ENCODE peak calls at places on chromosome 10, in ten cellular contexts. O, V, Y, Z, W, T, N, K, R and U are unnamed samples.

GRCh38 chr10:51010977-51011376 is 63.3 kb upstream of the PRKG1 start:
- DNase-seq in O (peak), V (no peak), Y (peak), Z (no peak), W (peak), T (no peak), N (no peak), K (no peak), R (peak), U (peak)

GRCh38 chr10:86225098-86225782 is 141.4 kb downstream of the GRID1 start:
- DNase-seq in O (peak), V (no peak), Y (no peak), Z (no peak), W (no peak), T (no peak), N (peak), K (no peak), R (peak), U (no peak)

GRCh38 chr10:131814567-131815290 is 86.1 kb upstream of the PPP2R2D start:
- DNase-seq in O (no peak), V (no peak), Y (peak), Z (no peak), W (no peak), T (peak), N (no peak), K (peak), R (no peak), U (no peak)

GRCh38 chr10:132799856-132800255 is 13.9 kb upstream of the NKX6-2 start:
- DNase-seq in O (no peak), V (no peak), Y (no peak), Z (no peak), W (no peak), T (no peak), N (no peak), K (no peak), R (no peak), U (no peak)

GRCh38 chr10:52226448-52226847 is 87.6 kb upstream of the DKK1 start:
- DNase-seq in O (peak), V (no peak), Y (no peak), Z (no peak), W (no peak), T (no peak), N (no peak), K (no peak), R (peak), U (no peak)

GRCh38 chr10:127851661-127852205 is 41.0 kb downstream of the CLRN3 start:
- DNase-seq in O (no peak), V (no peak), Y (no peak), Z (no peak), W (no peak), T (no peak), N (no peak), K (no peak), R (no peak), U (no peak)

GRCh38 chr10:46516660-46517416 is 39.6 kb downstream of the GPRIN2 start:
- DNase-seq in O (peak), V (no peak), Y (no peak), Z (no peak), W (no peak), T (peak), N (peak), K (peak), R (peak), U (no peak)

GRCh38 chr10:84665883-84666463 is 337.6 kb downstream of the CCSER2 start:
- DNase-seq in O (no peak), V (no peak), Y (peak), Z (no peak), W (peak), T (no peak), N (peak), K (peak), R (peak), U (peak)

GRCh38 chr10:48205918-48206317 is 68.6 kb downstream of the FRMPD2 start:
- DNase-seq in O (no peak), V (no peak), Y (no peak), Z (no peak), W (no peak), T (no peak), N (no peak), K (no peak), R (no peak), U (no peak)

GRCh38 chr10:62224606-62225005 is 44.0 kb downstream of the RTKN2 start:
- DNase-seq in O (peak), V (no peak), Y (no peak), Z (no peak), W (no peak), T (no peak), N (no peak), K (no peak), R (no peak), U (no peak)

GRCh38 chr10:108465871-108466641 is 1301.5 kb upstream of the SORCS1 start:
- DNase-seq in O (peak), V (no peak), Y (peak), Z (no peak), W (peak), T (peak), N (peak), K (peak), R (peak), U (no peak)

GRCh38 chr10:27724287-27724686 is 21.3 kb downstream of the MKX start:
- DNase-seq in O (no peak), V (no peak), Y (no peak), Z (no peak), W (no peak), T (no peak), N (no peak), K (peak), R (no peak), U (no peak)

GRCh38 chr10:80182986-80183385 is 22.4 kb downstream of the ANXA11 start:
- DNase-seq in O (no peak), V (no peak), Y (no peak), Z (no peak), W (no peak), T (no peak), N (no peak), K (no peak), R (no peak), U (no peak)

GRCh38 chr10:13373644-13374043 is 25.6 kb upstream of the SEPHS1 start:
- DNase-seq in O (no peak), V (no peak), Y (no peak), Z (no peak), W (no peak), T (no peak), N (no peak), K (no peak), R (no peak), U (no peak)

GRCh38 chr10:91756286-91756685 is 41.9 kb upstream of the TNKS2 start:
- DNase-seq in O (peak), V (no peak), Y (no peak), Z (no peak), W (no peak), T (no peak), N (no peak), K (no peak), R (no peak), U (no peak)

GRCh38 chr10:113099431-113100298 is 149.6 kb downstream of the TCF7L2 start:
- DNase-seq in O (no peak), V (no peak), Y (no peak), Z (no peak), W (no peak), T (no peak), N (peak), K (peak), R (peak), U (no peak)

GRCh38 chr10:31062856-31063255 is 31.2 kb upstream of the ZNF438 start:
- DNase-seq in O (peak), V (no peak), Y (no peak), Z (no peak), W (no peak), T (no peak), N (no peak), K (no peak), R (no peak), U (no peak)

GRCh38 chr10:47299989-47300931 is at the start of gene GDF10:
- DNase-seq in O (no peak), V (no peak), Y (peak), Z (no peak), W (peak), T (no peak), N (no peak), K (no peak), R (no peak), U (no peak)

GRCh38 chr10:69362471-69362954 is 54.2 kb downstream of the TACR2 start:
- DNase-seq in O (peak), V (no peak), Y (peak), Z (no peak), W (no peak), T (peak), N (peak), K (no peak), R (peak), U (no peak)

GRCh38 chr10:96645191-96645721 is 58.4 kb upstream of the TM9SF3 start:
- DNase-seq in O (no peak), V (no peak), Y (no peak), Z (no peak), W (no peak), T (no peak), N (peak), K (no peak), R (no peak), U (peak)

GRCh38 chr10:102752934-102753664 is 9.4 kb downstream of the WBP1L start:
- DNase-seq in O (peak), V (no peak), Y (no peak), Z (no peak), W (peak), T (no peak), N (no peak), K (peak), R (no peak), U (peak)

GRCh38 chr10:117370205-117370604 is 5.0 kb downstream of the PDZD8 start:
- DNase-seq in O (peak), V (no peak), Y (no peak), Z (no peak), W (no peak), T (no peak), N (no peak), K (no peak), R (no peak), U (no peak)

GRCh38 chr10:47088656-47089354 is 177.6 kb downstream of the PTPN20 start:
- DNase-seq in O (no peak), V (no peak), Y (no peak), Z (no peak), W (no peak), T (no peak), N (no peak), K (no peak), R (no peak), U (no peak)

GRCh38 chr10:5943536-5943935 is 33.8 kb downstream of the IL15RA start:
- DNase-seq in O (peak), V (no peak), Y (peak), Z (no peak), W (no peak), T (no peak), N (peak), K (peak), R (no peak), U (no peak)

GRCh38 chr10:60942604-60943269 is 1.2 kb downstream of the RHOBTB1 start:
- DNase-seq in O (peak), V (no peak), Y (peak), Z (no peak), W (peak), T (peak), N (peak), K (no peak), R (no peak), U (peak)

GRCh38 chr10:4194231-4194630 is 409.2 kb upstream of the KLF6 start:
- DNase-seq in O (no peak), V (no peak), Y (no peak), Z (no peak), W (no peak), T (no peak), N (no peak), K (no peak), R (peak), U (no peak)

DNA sequence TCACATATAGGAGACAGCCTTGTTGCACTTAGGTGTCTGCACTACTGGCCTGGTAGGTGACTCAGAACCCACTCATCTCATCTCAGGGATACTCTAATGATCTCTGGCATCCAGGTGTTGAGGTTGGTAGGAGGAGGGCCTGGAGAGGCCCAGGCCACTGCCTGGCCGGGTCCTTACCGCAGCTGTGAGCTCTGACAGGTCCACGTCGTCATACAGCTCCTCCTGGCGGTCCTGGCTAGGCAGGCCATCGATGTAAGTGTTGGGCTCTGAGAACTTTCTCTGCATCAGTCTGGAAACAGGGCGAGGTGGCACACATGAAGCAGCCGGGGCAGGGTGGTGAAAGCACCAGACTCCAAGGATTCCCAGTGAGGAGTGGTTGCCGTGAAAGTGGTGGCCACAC is 62.1 kb downstream of the VWA2 start:
- DNase-seq in O (no peak), V (no peak), Y (no peak), Z (no peak), W (no peak), T (no peak), N (no peak), K (peak), R (peak), U (no peak)
- TF ChIP-seq CTCF in O (no peak), V (no peak), Y (no peak), Z (no peak), W (no peak), T (no peak), N (no peak), K (peak), R (no peak), U (no peak)

GRCh38 chr10:78398385-78398784 is 364.7 kb downstream of the RPS24 start:
- DNase-seq in O (no peak), V (no peak), Y (no peak), Z (no peak), W (no peak), T (no peak), N (no peak), K (no peak), R (no peak), U (no peak)
- TF ChIP-seq CTCF in O (no peak), V (no peak), Y (no peak), Z (no peak), W (no peak), T (no peak), N (no peak), K (peak), R (no peak), U (no peak)

GRCh38 chr10:115029452-115030375 is 63.5 kb upstream of the ATRNL1 start:
- DNase-seq in O (no peak), V (no peak), Y (peak), Z (no peak), W (no peak), T (no peak), N (no peak), K (no peak), R (no peak), U (no peak)
- TF ChIP-seq CTCF in O (no peak), V (no peak), Y (no peak), Z (no peak), W (no peak), T (no peak), N (no peak), K (no peak), R (no peak), U (no peak)

DNA sequence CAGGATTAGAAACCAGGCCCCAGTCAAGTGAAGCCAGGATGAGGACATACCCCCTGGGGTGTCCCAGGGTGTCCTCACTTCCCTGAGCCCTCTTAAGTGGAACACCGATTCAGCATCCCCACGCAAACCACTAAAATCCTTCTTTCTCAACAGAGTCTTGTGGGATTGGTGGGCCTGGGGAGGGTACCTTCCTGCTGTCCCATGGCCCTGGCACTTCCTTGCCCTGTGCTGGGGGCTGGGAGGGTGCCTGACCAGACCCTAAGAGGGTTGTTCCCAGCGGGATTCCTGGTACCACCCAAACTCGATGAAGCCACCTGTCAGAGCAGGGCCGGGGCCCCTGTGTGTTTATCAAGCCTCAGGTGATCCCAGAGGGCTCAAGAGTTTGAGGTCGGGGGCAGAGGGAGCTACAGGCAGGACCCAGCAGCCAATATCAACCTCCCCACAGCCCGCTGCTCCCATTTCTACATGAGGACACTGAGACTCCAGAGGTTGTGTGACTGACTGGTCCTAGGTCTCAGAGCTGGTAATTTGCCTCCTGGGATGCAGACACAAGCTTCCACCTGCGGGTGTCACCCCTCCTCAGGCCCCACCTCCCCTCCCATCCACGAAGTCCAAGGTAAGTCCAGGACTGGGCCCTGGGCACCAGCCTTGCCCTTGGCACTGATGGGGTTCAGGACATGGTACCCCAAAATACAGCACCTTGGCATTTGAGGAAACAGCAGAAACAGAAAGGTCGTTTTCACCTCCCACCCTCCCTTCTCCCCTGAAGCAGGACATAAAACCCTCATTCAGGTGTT is 31.4 kb downstream of the OAT start:
- DNase-seq in O (no peak), V (no peak), Y (no peak), Z (no peak), W (peak), T (peak), N (no peak), K (peak), R (peak), U (no peak)
- TF ChIP-seq CTCF in O (peak), V (peak), Y (no peak), Z (no peak), W (no peak), T (no peak), N (no peak), K (peak), R (peak), U (peak)

DNA sequence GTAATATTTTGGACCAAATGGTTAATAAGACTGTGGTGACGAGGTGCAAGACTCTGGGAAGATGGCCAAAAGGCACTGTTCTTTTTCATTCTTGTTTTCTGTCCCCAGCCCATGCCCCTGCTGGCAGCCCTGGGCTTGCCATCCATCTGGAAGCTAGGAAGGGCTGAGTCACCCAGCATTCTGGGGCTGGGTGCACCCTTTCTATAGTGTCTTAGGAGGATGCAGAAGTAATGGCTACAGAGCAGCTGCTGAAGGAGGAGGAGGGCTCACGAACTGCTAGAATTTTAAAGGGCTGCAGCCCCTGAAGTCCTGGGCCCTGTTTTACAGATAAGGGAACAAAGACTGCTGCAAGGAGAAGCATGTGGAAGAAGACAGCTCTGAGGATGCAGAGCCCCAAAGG is 42.8 kb upstream of the ZNF32 start:
- DNase-seq in O (no peak), V (no peak), Y (no peak), Z (no peak), W (no peak), T (no peak), N (no peak), K (no peak), R (no peak), U (no peak)
- TF ChIP-seq CTCF in O (peak), V (no peak), Y (no peak), Z (no peak), W (no peak), T (no peak), N (no peak), K (peak), R (no peak), U (no peak)

GRCh38 chr10:23693398-23693797 is 254.5 kb downstream of the OTUD1 start:
- DNase-seq in O (no peak), V (no peak), Y (peak), Z (no peak), W (peak), T (no peak), N (peak), K (peak), R (no peak), U (no peak)
- TF ChIP-seq CTCF in O (no peak), V (no peak), Y (no peak), Z (no peak), W (no peak), T (no peak), N (no peak), K (peak), R (no peak), U (no peak)

DNA sequence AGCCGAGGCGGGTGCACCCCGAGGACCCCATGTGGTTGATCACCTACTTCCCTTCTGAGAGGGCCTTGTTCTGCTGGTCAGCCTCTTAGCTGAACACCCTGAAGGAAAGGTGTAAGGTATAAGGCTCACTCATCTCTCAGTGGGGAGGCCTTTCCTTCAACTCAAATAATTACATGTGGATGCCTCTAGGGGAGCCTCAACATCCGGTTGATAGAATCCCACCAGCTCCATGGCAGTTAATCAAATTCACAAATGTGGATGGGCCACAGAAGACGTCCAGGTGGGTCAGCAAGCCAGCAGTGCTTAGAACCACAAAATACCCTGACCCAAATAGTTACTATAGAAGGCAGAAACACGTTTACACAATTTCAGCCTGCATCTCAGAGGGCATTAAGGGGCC is 37.7 kb upstream of the ZNF32 start:
- DNase-seq in O (no peak), V (no peak), Y (no peak), Z (no peak), W (no peak), T (no peak), N (no peak), K (no peak), R (no peak), U (no peak)
- TF ChIP-seq CTCF in O (peak), V (peak), Y (peak), Z (no peak), W (no peak), T (no peak), N (no peak), K (peak), R (no peak), U (no peak)

GRCh38 chr10:95267261-95267660 is 23.5 kb downstream of the PDLIM1 start:
- DNase-seq in O (no peak), V (no peak), Y (no peak), Z (no peak), W (no peak), T (no peak), N (no peak), K (no peak), R (no peak), U (no peak)
- TF ChIP-seq CTCF in O (no peak), V (no peak), Y (no peak), Z (no peak), W (no peak), T (no peak), N (no peak), K (no peak), R (no peak), U (no peak)